ENCODE peak calls at places on chromosomes 11 and 22, in five cellular contexts. Y, K, J, Z and V are unnamed samples.
A peak's percentile ranks its signal among the peaks of the same experiment; 100 is the strongest.

GRCh38 chr22:22125028-22125578 is 119.5 kb upstream of the VPREB1 start:
- DNase-seq in Y (no peak), K (no peak), J (no peak), Z (no peak), V (no peak)

GRCh38 chr11:26830757-26831156 is 108.9 kb upstream of the SLC5A12 start:
- DNase-seq in Y (no peak), K (no peak), J (no peak), Z (no peak), V (no peak)

GRCh38 chr22:44179989-44180705 is 578 bp upstream of the PARVG start:
- DNase-seq in Y (no peak), K (no peak), J (no peak), Z (no peak), V (no peak)

GRCh38 chr22:50296658-50297490 is 10.6 kb downstream of the PLXNB2 start:
- DNase-seq in Y (no peak), K (no peak), J (no peak), Z (no peak), V (no peak)

GRCh38 chr11:9660886-9661285 is 3.0 kb upstream of the SWAP70 start:
- DNase-seq in Y (no peak), K (no peak), J (no peak), Z (no peak), V (no peak)

GRCh38 chr11:135062994-135063393 is 651.0 kb upstream of the B3GAT1 start:
- DNase-seq in Y (no peak), K (no peak), J (no peak), Z (no peak), V (no peak)

GRCh38 chr22:38415561-38416321 is 39.3 kb downstream of the KCNJ4 start:
- DNase-seq in Y (no peak), K (peak; percentile 40), J (no peak), Z (no peak), V (peak; percentile 3)

GRCh38 chr22:45574069-45574703 is 71.5 kb downstream of the FBLN1 start:
- DNase-seq in Y (no peak), K (no peak), J (no peak), Z (no peak), V (peak; percentile 5)

GRCh38 chr11:100624346-100624745 is 62.7 kb upstream of the ARHGAP42 start:
- DNase-seq in Y (no peak), K (no peak), J (no peak), Z (no peak), V (no peak)

GRCh38 chr11:748007-748359 is 719 bp downstream of the TALDO1 start:
- DNase-seq in Y (no peak), K (peak; percentile 60), J (no peak), Z (no peak), V (no peak)

GRCh38 chr11:123570939-123571590 is 83.4 kb downstream of the SCN3B start:
- DNase-seq in Y (no peak), K (no peak), J (no peak), Z (no peak), V (no peak)

GRCh38 chr11:33773399-33774355 is 643 bp downstream of the FBXO3 start:
- DNase-seq in Y (no peak), K (peak; percentile 47), J (peak; percentile 30), Z (peak; percentile 30), V (peak; percentile 9)

GRCh38 chr11:61071208-61071681 is 31.0 kb upstream of the CD5 start:
- DNase-seq in Y (no peak), K (no peak), J (peak; percentile 49), Z (peak; percentile 82), V (no peak)

GRCh38 chr11:21514298-21514697 is 678.6 kb upstream of the ANO5 start:
- DNase-seq in Y (no peak), K (no peak), J (no peak), Z (peak; percentile 24), V (peak; percentile 30)

GRCh38 chr11:128584253-128584652 is 3.1 kb downstream of the ETS1 start:
- DNase-seq in Y (no peak), K (no peak), J (no peak), Z (no peak), V (no peak)

GRCh38 chr11:113730887-113731726 is 25.0 kb upstream of the TMPRSS5 start:
- DNase-seq in Y (peak; percentile 9), K (no peak), J (no peak), Z (peak; percentile 21), V (peak; percentile 80)